ENCODE peak calls at places on chromosome 5, in four cellular contexts. One of them, this sample, is unnamed.

GRCh38 chr5:106154280-106154716 is 1516.4 kb downstream of the EFNA5 start:
- DNase-seq in MM.1S: no peak
- DNase-seq in brain microvascular endothelial cell: no peak
- DNase-seq in AG10803: no peak
- DNase-seq in this sample: no peak

GRCh38 chr5:145946112-145946861 is 9.9 kb downstream of the SH3RF2 start:
- DNase-seq in MM.1S: no peak
- DNase-seq in brain microvascular endothelial cell: peak
- DNase-seq in AG10803: peak
- DNase-seq in this sample: peak

GRCh38 chr5:57777174-57777581 is 294.6 kb upstream of the ACTBL2 start:
- DNase-seq in brain microvascular endothelial cell: no peak
- DNase-seq in MM.1S: no peak
- DNase-seq in AG10803: peak
- DNase-seq in this sample: no peak

GRCh38 chr5:143139585-143139984 is 263.9 kb downstream of the NR3C1 start:
- DNase-seq in MM.1S: no peak
- DNase-seq in AG10803: no peak
- DNase-seq in brain microvascular endothelial cell: no peak
- DNase-seq in this sample: no peak

GRCh38 chr5:34534237-34535108 is 121.7 kb upstream of the RAI14 start:
- DNase-seq in MM.1S: peak
- DNase-seq in AG10803: peak
- DNase-seq in brain microvascular endothelial cell: peak
- DNase-seq in this sample: peak

GRCh38 chr5:61055434-61056006 is 106.7 kb downstream of the SMIM15 start:
- DNase-seq in brain microvascular endothelial cell: peak
- DNase-seq in MM.1S: peak
- DNase-seq in AG10803: peak
- DNase-seq in this sample: peak

GRCh38 chr5:146340260-146341081 is 1.8 kb downstream of the POU4F3 start:
- DNase-seq in MM.1S: no peak
- DNase-seq in AG10803: peak
- DNase-seq in brain microvascular endothelial cell: peak
- DNase-seq in this sample: peak

GRCh38 chr5:82031220-82032119 is 59.6 kb downstream of the ATG10 start:
- DNase-seq in AG10803: no peak
- DNase-seq in MM.1S: no peak
- DNase-seq in brain microvascular endothelial cell: no peak
- DNase-seq in this sample: no peak

GRCh38 chr5:149749481-149750365 is 19.6 kb downstream of the PPARGC1B start:
- DNase-seq in MM.1S: no peak
- DNase-seq in brain microvascular endothelial cell: no peak
- DNase-seq in AG10803: no peak
- DNase-seq in this sample: no peak

GRCh38 chr5:168064457-168064856 is 227.0 kb upstream of the WWC1 start:
- DNase-seq in MM.1S: no peak
- DNase-seq in AG10803: no peak
- DNase-seq in brain microvascular endothelial cell: no peak
- DNase-seq in this sample: no peak

GRCh38 chr5:141382469-141383294 is at the start of gene PCDHGA7:
- DNase-seq in MM.1S: peak
- DNase-seq in brain microvascular endothelial cell: peak
- DNase-seq in AG10803: peak
- DNase-seq in this sample: peak

GRCh38 chr5:446864-447263 is 3.9 kb downstream of the EXOC3 start:
- DNase-seq in brain microvascular endothelial cell: no peak
- DNase-seq in AG10803: peak
- DNase-seq in MM.1S: peak
- DNase-seq in this sample: peak